ENCODE peak calls at places on chromosomes 13 and 19, in nine cellular contexts. M is right cardiac atrium, X is breast epithelium, R is Caco-2, T is A172, Q is amniotic stem cell, I is tibial artery, U is Right ventricle myocardium superior, J is NCI-H1436. Y is an unnamed sample.

GRCh38 chr13:68168448-68168847 is 938.3 kb upstream of the PCDH9 start:
- DNase-seq in U (no peak), T (no peak), R (no peak), J (no peak), M (no peak), X (no peak), I (no peak), Q (no peak), Y (no peak)

GRCh38 chr19:28305513-28305912 is 907.4 kb downstream of the UQCRFS1 start:
- DNase-seq in R (no peak), U (no peak), J (no peak), X (no peak), M (no peak), T (no peak), I (no peak), Q (no peak), Y (no peak)

GRCh38 chr19:12346896-12347295 is 13.5 kb upstream of the ZNF563 start:
- DNase-seq in R (no peak), M (no peak), J (no peak), T (no peak), Q (no peak), U (no peak), I (no peak), X (no peak), Y (no peak)

GRCh38 chr13:41788552-41788951 is 172.4 kb downstream of the VWA8 start:
- DNase-seq in J (no peak), Q (no peak), R (no peak), X (no peak), T (no peak), I (no peak), U (no peak), M (no peak), Y (peak)

GRCh38 chr19:35986664-35987570 is 8.1 kb upstream of the SDHAF1 start:
- DNase-seq in T (peak), I (peak), M (peak), Q (no peak), U (peak), R (peak), J (peak), X (no peak), Y (no peak)

GRCh38 chr19:3660493-3661219 is 34.1 kb upstream of the CACTIN start:
- DNase-seq in I (no peak), T (no peak), Q (no peak), J (no peak), R (no peak), M (no peak), U (no peak), X (no peak), Y (no peak)

GRCh38 chr19:33891773-33892172 is 95.1 kb downstream of the KCTD15 start:
- DNase-seq in U (no peak), M (no peak), X (no peak), I (no peak), R (no peak), Q (no peak), J (no peak), T (no peak), Y (no peak)

GRCh38 chr13:72379581-72379980 is 347.8 kb downstream of the MZT1 start:
- DNase-seq in Q (no peak), J (no peak), X (no peak), T (no peak), U (no peak), I (no peak), M (no peak), R (no peak), Y (peak)

GRCh38 chr19:53394522-53394973 is 401 bp upstream of the ZNF765 start:
- DNase-seq in X (peak), R (no peak), Q (no peak), I (peak), J (no peak), U (peak), T (peak), M (peak), Y (no peak)

GRCh38 chr19:40646564-40647254 is 43.7 kb downstream of the NUMBL start:
- DNase-seq in R (no peak), M (peak), Q (no peak), I (no peak), J (no peak), U (no peak), T (no peak), X (no peak), Y (no peak)

GRCh38 chr13:97226788-97227627 is 4.9 kb downstream of the MBNL2 start:
- DNase-seq in X (no peak), I (no peak), M (no peak), R (no peak), U (no peak), T (peak), Q (no peak), J (peak), Y (peak)

Y was measured in NCI-H226.